ENCODE peak calls at places on chromosomes 1 and 21, in nine cellular contexts. D, C, U, B, M, K, Z, R and O are unnamed samples. For H3K27me3, the result is how much of the 10 kb centered on the place peaks cover.

GRCh38 chr1:206581571-206581981 is 30.7 kb downstream of the EIF2D start:
- DNase-seq in D (peak), C (no peak), U (no peak), B (no peak), M (peak), K (peak), Z (no peak), R (no peak), O (no peak)

GRCh38 chr1:206514821-206515387 is 7.6 kb downstream of the RASSF5 start:
- DNase-seq in D (no peak), C (no peak), U (no peak), B (peak), M (no peak), K (no peak), Z (no peak), R (no peak), O (no peak)

GRCh38 chr1:234111458-234112142 is 207.1 kb downstream of the SLC35F3 start:
- DNase-seq in D (peak), C (peak), U (peak), B (peak), M (peak), K (no peak), Z (no peak), R (no peak), O (no peak)

GRCh38 chr1:92441316-92442311 is 45.1 kb downstream of the GFI1 start:
- DNase-seq in D (no peak), C (peak), U (peak), B (no peak), M (no peak), K (no peak), Z (no peak), R (peak), O (no peak)

GRCh38 chr1:236523704-236524141 is at the start of gene LGALS8:
- DNase-seq in D (peak), C (peak), U (peak), B (peak), M (peak), K (peak), Z (peak), R (peak), O (no peak)

GRCh38 chr1:230105245-230105753 is 38.3 kb downstream of the GALNT2 start:
- DNase-seq in D (no peak), C (no peak), U (no peak), B (no peak), M (no peak), K (no peak), Z (no peak), R (no peak), O (no peak)

GRCh38 chr1:43452789-43453441 is 816 bp downstream of the HYI start:
- DNase-seq in D (no peak), C (peak), U (peak), B (peak), M (no peak), K (no peak), Z (peak), R (peak), O (no peak)

GRCh38 chr1:145962157-145963102 is 1.9 kb downstream of the ANKRD34A start:
- DNase-seq in D (no peak), C (peak), U (peak), B (no peak), M (peak), K (no peak), Z (peak), R (no peak), O (no peak)

GRCh38 chr1:207806531-207807394 is 54.9 kb downstream of the CD46 start:
- DNase-seq in D (no peak), C (no peak), U (peak), B (peak), M (no peak), K (no peak), Z (no peak), R (no peak), O (peak)

GRCh38 chr1:30085814-30086770 is 637.3 kb downstream of the MATN1 start:
- DNase-seq in D (peak), C (peak), U (peak), B (peak), M (peak), K (no peak), Z (no peak), R (peak), O (no peak)

GRCh38 chr1:94324168-94324544 is 86.8 kb upstream of the ARHGAP29 start:
- DNase-seq in D (no peak), C (no peak), U (no peak), B (no peak), M (no peak), K (no peak), Z (no peak), R (no peak), O (no peak)

GRCh38 chr1:2194898-2195673 is 514 bp upstream of the FAAP20 start:
- DNase-seq in D (peak), C (peak), U (peak), B (peak), M (peak), K (peak), Z (peak), R (peak), O (no peak)

GRCh38 chr21:32257952-32258785 is 20.7 kb downstream of the MIS18A start:
- DNase-seq in D (peak), C (peak), U (peak), B (peak), M (peak), K (peak), Z (peak), R (peak), O (peak)
- TF ChIP-seq CTCF in D (peak), C (peak), U (peak), B (peak), M (peak), K (peak), Z (peak), R (peak), O (peak)

DNA sequence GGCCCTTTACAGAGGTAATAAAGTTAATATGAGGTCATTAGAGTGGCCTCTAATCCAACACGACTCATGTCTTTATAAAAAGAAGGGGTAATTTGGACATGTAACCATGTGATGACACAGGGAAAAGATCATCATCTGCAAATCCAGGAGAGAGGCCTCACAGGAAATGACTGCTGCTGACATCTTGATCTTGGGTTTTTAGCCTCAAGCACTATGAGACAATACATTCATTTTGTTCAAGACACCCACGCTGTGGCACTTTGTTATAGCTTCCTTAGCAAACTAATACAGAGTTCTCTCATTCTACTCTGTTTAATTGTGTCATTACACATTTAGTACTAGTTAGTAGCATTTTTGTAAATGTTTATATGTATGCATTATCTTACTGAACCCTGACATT is 64.0 kb upstream of the RUNX1 start:
- DNase-seq in D (no peak), C (no peak), U (no peak), B (no peak), M (no peak), K (no peak), Z (no peak), R (no peak), O (no peak)
- H3K27me3 ChIP-seq in D (under half), C (under half), U (under half), B (under half), M (half or more), K (under half), Z (under half), R (under half), O (under half)

DNA sequence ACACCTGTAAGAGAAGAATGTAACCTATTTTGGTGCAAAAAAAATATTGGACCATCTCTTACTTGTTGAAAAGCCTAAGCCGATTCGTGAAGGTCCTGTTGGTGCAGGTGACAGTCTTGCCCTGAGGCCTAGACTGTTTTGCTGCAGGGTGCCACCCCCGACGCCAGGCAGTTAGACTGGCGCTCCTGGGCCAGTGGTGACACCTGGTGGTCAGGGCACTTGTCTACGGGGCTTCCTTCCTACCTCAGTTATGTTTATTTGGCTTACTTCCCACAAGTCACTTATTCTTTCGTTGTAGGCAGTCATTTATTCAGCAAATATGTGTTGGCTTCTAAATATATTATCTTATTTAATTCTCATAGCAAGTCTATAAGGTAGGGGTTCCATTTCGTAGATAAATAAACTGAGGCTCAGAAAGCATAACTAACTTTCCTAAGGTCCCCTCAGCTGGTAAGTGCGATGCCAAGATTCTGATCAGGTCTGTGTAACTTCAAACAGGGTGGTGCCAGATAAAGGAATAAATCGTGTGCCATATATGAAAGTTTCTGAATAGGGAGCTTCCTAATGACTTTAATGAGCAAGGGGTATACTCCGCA is 1.9 kb downstream of the EEIG2 start:
- DNase-seq in D (peak), C (peak), U (peak), B (peak), M (peak), K (peak), Z (peak), R (peak), O (no peak)
- TF ChIP-seq CTCF in D (peak), C (peak), U (peak), B (peak), M (peak), K (peak), Z (peak), R (peak), O (peak)

GRCh38 chr1:100532645-100533044 is 5.3 kb upstream of the GPR88 start:
- DNase-seq in D (no peak), C (no peak), U (no peak), B (no peak), M (no peak), K (no peak), Z (no peak), R (no peak), O (no peak)

GRCh38 chr1:100538935-100539835 is 1.2 kb downstream of the GPR88 start:
- DNase-seq in D (peak), C (peak), U (peak), B (no peak), M (peak), K (no peak), Z (peak), R (peak), O (no peak)

GRCh38 chr1:100530901-100531487 is 6.9 kb upstream of the GPR88 start:
- DNase-seq in D (no peak), C (no peak), U (no peak), B (peak), M (no peak), K (no peak), Z (peak), R (peak), O (no peak)

GRCh38 chr1:100536031-100536430 is 1.9 kb upstream of the GPR88 start:
- DNase-seq in D (no peak), C (no peak), U (no peak), B (no peak), M (no peak), K (no peak), Z (no peak), R (no peak), O (no peak)

DNA sequence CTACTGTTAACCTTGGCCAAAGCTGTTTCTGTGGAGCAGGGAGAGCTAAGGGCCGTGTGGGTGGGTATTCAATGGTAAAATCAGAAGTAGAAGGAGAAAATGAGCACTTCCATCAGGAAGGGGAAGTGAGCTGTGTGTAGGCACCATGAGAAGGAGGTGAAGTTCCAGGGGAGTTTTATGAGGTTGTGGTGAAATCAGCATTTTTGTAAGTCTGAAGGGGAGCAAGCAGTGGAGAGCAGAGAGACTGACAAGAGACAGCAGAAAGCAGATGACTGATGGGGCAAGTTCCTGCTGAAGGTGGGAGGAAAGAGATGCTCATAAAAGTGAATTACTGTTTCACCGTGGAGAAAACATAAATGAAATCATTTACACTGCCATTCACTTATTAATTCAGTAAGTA is 2.7 kb upstream of the GPR88 start:
- DNase-seq in D (no peak), C (no peak), U (no peak), B (no peak), M (no peak), K (no peak), Z (no peak), R (no peak), O (no peak)
- H3K27me3 ChIP-seq in D (under half), C (under half), U (half or more), B (under half), M (half or more), K (under half), Z (under half), R (under half), O (under half)

GRCh38 chr1:15103211-15103610 is 50.3 kb upstream of the TMEM51 start:
- DNase-seq in D (no peak), C (peak), U (no peak), B (no peak), M (no peak), K (no peak), Z (no peak), R (no peak), O (no peak)
- TF ChIP-seq CTCF in D (no peak), C (no peak), U (no peak), B (no peak), M (no peak), K (no peak), Z (no peak), R (no peak), O (no peak)

GRCh38 chr1:167467126-167467725 is 51.1 kb downstream of the CD247 start:
- DNase-seq in D (no peak), C (no peak), U (no peak), B (no peak), M (no peak), K (no peak), Z (no peak), R (no peak), O (no peak)

GRCh38 chr1:167463856-167464565 is 54.3 kb downstream of the CD247 start:
- DNase-seq in D (no peak), C (no peak), U (no peak), B (no peak), M (no peak), K (no peak), Z (no peak), R (no peak), O (no peak)

GRCh38 chr1:167465018-167465417 is 53.3 kb downstream of the CD247 start:
- DNase-seq in D (no peak), C (no peak), U (no peak), B (no peak), M (no peak), K (no peak), Z (no peak), R (no peak), O (no peak)

GRCh38 chr1:167463055-167463454 is 55.3 kb downstream of the CD247 start:
- DNase-seq in D (no peak), C (no peak), U (no peak), B (no peak), M (no peak), K (no peak), Z (no peak), R (no peak), O (no peak)

DNA sequence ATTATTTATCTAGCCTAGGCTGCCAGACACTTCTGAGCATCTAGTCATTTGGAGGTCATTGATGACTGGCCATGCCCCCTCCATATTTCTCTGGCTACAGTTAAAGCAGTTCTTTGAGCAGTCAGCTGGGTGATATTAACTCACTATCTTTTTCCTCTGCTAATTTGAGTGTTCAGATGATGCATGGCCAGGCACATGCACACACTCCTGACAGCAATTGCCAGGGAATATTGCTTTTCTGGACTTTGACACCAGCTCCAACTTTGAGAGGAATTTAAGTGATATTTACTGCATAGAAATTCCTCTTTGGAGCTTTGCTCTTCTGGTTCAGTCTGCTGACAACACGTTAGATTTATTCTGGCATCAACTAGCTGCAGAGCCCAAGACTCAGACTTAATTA is 52.6 kb downstream of the CD247 start:
- DNase-seq in D (no peak), C (no peak), U (no peak), B (no peak), M (no peak), K (no peak), Z (no peak), R (no peak), O (no peak)
- H3K27me3 ChIP-seq in D (under half), C (under half), U (under half), B (under half), M (under half), K (under half), Z (under half), R (under half), O (under half)

GRCh38 chr21:44027607-44028286 is 15.6 kb downstream of the TRAPPC10 start:
- DNase-seq in D (no peak), C (no peak), U (no peak), B (no peak), M (no peak), K (no peak), Z (no peak), R (no peak), O (no peak)

GRCh38 chr21:44028287-44028659 is 16.2 kb downstream of the TRAPPC10 start:
- DNase-seq in D (no peak), C (no peak), U (no peak), B (no peak), M (no peak), K (no peak), Z (no peak), R (no peak), O (no peak)

GRCh38 chr21:44024257-44024656 is 12.1 kb downstream of the TRAPPC10 start:
- DNase-seq in D (no peak), C (no peak), U (no peak), B (no peak), M (no peak), K (no peak), Z (no peak), R (no peak), O (no peak)

GRCh38 chr21:44021064-44021463 is 9.0 kb downstream of the TRAPPC10 start:
- DNase-seq in D (no peak), C (no peak), U (no peak), B (no peak), M (no peak), K (no peak), Z (no peak), R (no peak), O (no peak)

DNA sequence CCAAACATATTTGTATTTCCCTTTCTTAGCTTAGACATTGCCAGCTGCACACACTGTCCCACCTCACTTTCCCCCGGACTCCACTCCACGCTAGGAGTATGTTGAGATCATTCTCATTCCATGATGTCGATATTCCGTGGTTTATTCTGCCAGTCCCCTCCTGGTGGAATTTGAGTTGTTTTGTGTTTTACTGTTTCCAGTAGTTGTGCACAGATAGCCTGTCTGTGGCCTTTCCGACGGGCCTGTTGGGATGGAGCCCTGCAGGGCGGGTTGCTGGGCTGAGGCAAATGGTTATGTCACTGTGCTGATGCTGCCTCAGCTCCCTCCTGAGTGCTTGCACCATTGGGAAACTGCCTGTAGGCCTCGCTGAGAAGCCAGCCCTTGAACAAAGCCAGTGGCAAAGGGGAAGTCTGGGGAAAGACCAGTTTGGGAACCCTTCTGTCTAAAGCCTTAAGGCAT is 12.8 kb downstream of the TRAPPC10 start:
- DNase-seq in D (peak), C (no peak), U (peak), B (peak), M (peak), K (no peak), Z (peak), R (no peak), O (no peak)
- TF ChIP-seq CTCF in D (peak), C (no peak), U (no peak), B (peak), M (no peak), K (no peak), Z (no peak), R (no peak), O (no peak)

GRCh38 chr1:201411292-201411691 is 10.2 kb downstream of the TNNI1 start:
- DNase-seq in D (no peak), C (no peak), U (no peak), B (no peak), M (no peak), K (no peak), Z (no peak), R (no peak), O (no peak)
- H3K27me3 ChIP-seq in D (under half), C (under half), U (under half), B (under half), M (under half), K (under half), Z (under half), R (under half), O (under half)

DNA sequence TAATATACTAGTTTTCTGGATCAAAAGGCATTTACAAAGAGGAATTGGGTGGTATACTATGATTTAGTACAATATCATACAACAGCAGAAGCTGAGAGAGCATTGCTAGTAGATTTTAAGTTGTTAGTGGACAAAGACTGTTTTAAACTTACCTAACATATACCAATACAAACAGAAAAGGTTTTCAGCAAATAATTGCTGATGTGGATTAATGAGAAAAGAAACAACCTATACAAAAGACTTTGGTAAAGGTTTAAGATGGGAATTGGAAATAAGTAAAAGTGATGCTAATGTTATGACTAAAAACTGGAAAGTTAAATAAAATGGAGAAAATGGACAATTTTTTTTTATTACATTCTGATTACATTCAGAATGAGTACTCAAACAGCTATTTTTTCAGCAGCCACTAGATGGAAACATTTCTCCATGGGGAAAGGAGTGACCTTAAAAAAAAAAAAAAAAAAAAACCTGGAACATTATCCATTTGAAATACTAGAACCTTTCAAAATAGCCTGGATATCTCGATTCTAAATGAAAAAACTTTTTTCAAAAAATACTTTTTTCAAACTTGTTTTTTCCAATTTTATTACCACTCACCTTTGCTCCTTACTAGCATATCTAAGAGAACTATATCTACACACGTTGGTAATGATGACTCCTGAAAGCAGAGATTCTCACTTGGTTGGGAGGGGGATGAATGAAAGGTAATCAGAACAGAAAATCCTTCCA is 55.4 kb downstream of the EPRS1 start:
- DNase-seq in D (no peak), C (no peak), U (no peak), B (peak), M (no peak), K (no peak), Z (no peak), R (no peak), O (no peak)
- TF ChIP-seq CTCF in D (peak), C (peak), U (peak), B (peak), M (peak), K (peak), Z (peak), R (peak), O (peak)

GRCh38 chr1:47584249-47584648 is 146.4 kb downstream of the FOXD2 start:
- DNase-seq in D (peak), C (peak), U (peak), B (no peak), M (no peak), K (no peak), Z (no peak), R (peak), O (no peak)
- H3K27me3 ChIP-seq in D (under half), C (under half), U (under half), B (under half), M (half or more), K (under half), Z (under half), R (under half), O (under half)